ENCODE peak calls at places on chromosomes 16 and 17, in six cellular contexts. One of them, this sample, is unnamed.

GRCh38 chr17:82029391-82029790 is 2.1 kb upstream of the RAC3 start:
- DNase-seq in GM23248: no peak
- DNase-seq in Karpas-422: no peak
- DNase-seq in MCF 10A: no peak
- DNase-seq in pancreas: no peak
- DNase-seq in PC-9: no peak
- DNase-seq in this sample: no peak

GRCh38 chr17:2937331-2938003 is 125.9 kb downstream of the OR1D5 start:
- DNase-seq in GM23248: peak
- DNase-seq in Karpas-422: peak
- DNase-seq in MCF 10A: no peak
- DNase-seq in pancreas: no peak
- DNase-seq in PC-9: no peak
- DNase-seq in this sample: peak

GRCh38 chr17:17729620-17730249 is 48.5 kb downstream of the RAI1 start:
- DNase-seq in GM23248: no peak
- DNase-seq in Karpas-422: peak
- DNase-seq in MCF 10A: peak
- DNase-seq in pancreas: no peak
- DNase-seq in PC-9: peak
- DNase-seq in this sample: peak

GRCh38 chr16:30948956-30949654 is at the start of gene ORAI3:
- DNase-seq in GM23248: peak
- DNase-seq in Karpas-422: peak
- DNase-seq in MCF 10A: peak
- DNase-seq in pancreas: peak
- DNase-seq in PC-9: peak
- DNase-seq in this sample: peak

GRCh38 chr16:22232277-22233049 is 26.4 kb downstream of the EEF2K start:
- DNase-seq in GM23248: peak
- DNase-seq in Karpas-422: no peak
- DNase-seq in MCF 10A: peak
- DNase-seq in pancreas: peak
- DNase-seq in PC-9: peak
- DNase-seq in this sample: no peak

GRCh38 chr17:78664476-78665384 is 87.5 kb upstream of the DNAH17 start:
- DNase-seq in GM23248: peak
- DNase-seq in Karpas-422: no peak
- DNase-seq in MCF 10A: no peak
- DNase-seq in pancreas: no peak
- DNase-seq in PC-9: no peak
- DNase-seq in this sample: peak

GRCh38 chr17:38911081-38911730 is 14.2 kb upstream of the LASP1NB start:
- DNase-seq in GM23248: no peak
- DNase-seq in Karpas-422: no peak
- DNase-seq in MCF 10A: no peak
- DNase-seq in pancreas: no peak
- DNase-seq in PC-9: no peak
- DNase-seq in this sample: no peak

GRCh38 chr17:18314059-18314730 is 599 bp downstream of the TOP3A start:
- DNase-seq in GM23248: peak
- DNase-seq in Karpas-422: peak
- DNase-seq in MCF 10A: peak
- DNase-seq in pancreas: no peak
- DNase-seq in PC-9: no peak
- DNase-seq in this sample: peak

GRCh38 chr17:6178959-6179358 is 108.8 kb downstream of the WSCD1 start:
- DNase-seq in GM23248: no peak
- DNase-seq in Karpas-422: no peak
- DNase-seq in MCF 10A: no peak
- DNase-seq in pancreas: no peak
- DNase-seq in PC-9: no peak
- DNase-seq in this sample: peak

GRCh38 chr16:84907575-84907974 is 87.8 kb downstream of the CRISPLD2 start:
- DNase-seq in GM23248: no peak
- DNase-seq in Karpas-422: no peak
- DNase-seq in MCF 10A: no peak
- DNase-seq in pancreas: peak
- DNase-seq in PC-9: no peak
- DNase-seq in this sample: peak

This sample was measured in cardiac muscle cell.